ENCODE peak calls at places on chromosome 20, in six cellular contexts. V is heart right ventricle; T is body of pancreas; Q is right lobe of liver; L is aorta; X is CD8-positive, alpha-beta T cell. J is an unnamed sample.

GRCh38 chr20:50172347-50173013 is 18.1 kb upstream of the CEBPB start:
- DNase-seq in X (no peak), T (peak), L (peak), V (peak), Q (peak), J (peak)

GRCh38 chr20:38299963-38300362 is 4.0 kb upstream of the BPI start:
- DNase-seq in T (no peak), Q (no peak), X (no peak), L (no peak), V (no peak), J (no peak)

GRCh38 chr20:24738981-24739633 is 210.0 kb upstream of the CST7 start:
- DNase-seq in X (no peak), L (no peak), V (no peak), Q (no peak), T (no peak), J (no peak)

GRCh38 chr20:8443464-8444072 is 311.5 kb downstream of the PLCB1 start:
- DNase-seq in Q (no peak), T (no peak), L (no peak), X (no peak), V (no peak), J (no peak)

GRCh38 chr20:25493748-25494505 is 86.5 kb downstream of the GINS1 start:
- DNase-seq in T (no peak), Q (no peak), L (no peak), V (no peak), X (no peak), J (no peak)

GRCh38 chr20:58701431-58702160 is 9.0 kb downstream of the NPEPL1 start:
- DNase-seq in X (no peak), T (no peak), L (no peak), Q (peak), V (no peak), J (no peak)

GRCh38 chr20:4886771-4887527 is 114.4 kb downstream of the SLC23A2 start:
- DNase-seq in Q (peak), V (no peak), T (peak), X (no peak), L (no peak), J (no peak)

GRCh38 chr20:44422083-44422482 is 53.6 kb upstream of the TTPAL start:
- DNase-seq in V (no peak), T (no peak), Q (no peak), L (no peak), X (no peak), J (no peak)

GRCh38 chr20:59810376-59811187 is 122.9 kb downstream of the SYCP2 start:
- DNase-seq in V (no peak), Q (no peak), X (no peak), L (no peak), T (no peak), J (no peak)

GRCh38 chr20:53737404-53738038 is 143.9 kb upstream of the ZNF217 start:
- DNase-seq in Q (no peak), T (no peak), V (no peak), X (no peak), L (no peak), J (no peak)

GRCh38 chr20:17794400-17794799 is 94.6 kb downstream of the BANF2 start:
- DNase-seq in X (no peak), T (peak), Q (peak), L (peak), V (no peak), J (no peak)

GRCh38 chr20:17579369-17580039 is 9.6 kb downstream of the DSTN start:
- DNase-seq in T (no peak), Q (no peak), L (no peak), X (no peak), V (no peak), J (no peak)

GRCh38 chr20:22303523-22303922 is 280.8 kb downstream of the FOXA2 start:
- DNase-seq in L (no peak), V (no peak), X (no peak), T (no peak), Q (no peak), J (no peak)

GRCh38 chr20:41308290-41308691 is 9.2 kb downstream of the ZHX3 start:
- DNase-seq in V (no peak), T (no peak), L (no peak), X (no peak), Q (no peak), J (no peak)

GRCh38 chr20:10784337-10785183 is 110.8 kb upstream of the JAG1 start:
- DNase-seq in V (no peak), X (no peak), T (peak), Q (no peak), L (no peak), J (no peak)

GRCh38 chr20:41734506-41734945 is 116.3 kb upstream of the CHD6 start:
- DNase-seq in X (no peak), V (peak), T (peak), Q (peak), L (no peak), J (peak)

GRCh38 chr20:219290-220115 is 7.6 kb upstream of the DEFB129 start:
- DNase-seq in V (no peak), Q (no peak), X (no peak), T (peak), L (no peak), J (no peak)

GRCh38 chr20:35000922-35001595 is 45.4 kb downstream of the MYH7B start:
- DNase-seq in Q (no peak), L (no peak), X (no peak), V (no peak), T (no peak), J (peak)
- H3K27ac ChIP-seq in Q (no peak), L (no peak), X (no peak), V (peak), T (no peak), J (no peak)

GRCh38 chr20:47391276-47392010 is 34.9 kb upstream of the ZMYND8 start:
- DNase-seq in T (no peak), Q (no peak), V (no peak), X (no peak), L (no peak), J (no peak)

GRCh38 chr20:47396762-47397476 is 40.4 kb upstream of the ZMYND8 start:
- DNase-seq in V (no peak), Q (no peak), L (no peak), X (no peak), T (peak), J (peak)

GRCh38 chr20:47392721-47393073 is 36.2 kb upstream of the ZMYND8 start:
- DNase-seq in V (no peak), X (no peak), L (no peak), T (no peak), Q (no peak), J (no peak)

GRCh38 chr20:47389867-47390347 is 33.4 kb upstream of the ZMYND8 start:
- DNase-seq in V (no peak), L (no peak), X (no peak), Q (no peak), T (no peak), J (no peak)

DNA sequence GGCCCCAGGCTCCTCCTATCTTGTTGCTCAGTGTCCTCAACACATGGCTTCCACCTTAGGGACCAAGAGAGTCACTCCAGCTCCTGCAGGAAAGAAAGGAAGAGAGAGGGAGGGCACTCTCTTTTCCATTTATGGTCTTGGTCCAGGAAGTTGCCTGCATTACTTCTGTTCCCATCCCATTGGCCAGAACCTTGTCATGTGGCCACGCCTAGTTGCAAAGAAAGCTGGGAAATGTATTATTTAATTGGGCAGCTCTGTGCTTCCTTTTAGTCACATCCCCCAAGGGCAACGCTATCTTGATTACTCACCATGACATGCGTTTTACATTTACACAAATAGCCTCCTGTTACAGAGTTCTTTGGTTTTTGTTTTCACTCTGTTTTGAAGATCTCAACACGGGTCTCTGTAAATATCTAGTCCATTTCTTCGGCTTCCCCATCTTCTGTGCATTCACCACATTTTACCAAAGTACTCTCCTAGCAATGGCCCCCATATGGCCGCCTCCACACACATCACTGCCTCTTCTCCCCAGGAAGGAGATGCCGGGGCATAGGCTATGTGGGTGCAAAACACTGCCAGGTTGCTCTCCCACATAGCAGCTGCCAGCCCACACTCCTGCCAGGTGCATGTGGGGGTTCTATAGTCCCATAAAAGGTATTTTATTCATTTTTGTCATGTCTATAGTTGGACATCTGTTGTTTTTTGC is 35.7 kb upstream of the ZMYND8 start:
- DNase-seq in L (no peak), Q (no peak), V (no peak), T (peak), X (no peak), J (peak)
- H3K27ac ChIP-seq in L (no peak), Q (no peak), V (no peak), T (no peak), X (no peak), J (no peak)

GRCh38 chr20:52552181-52552872 is 360.7 kb upstream of the ZFP64 start:
- DNase-seq in L (no peak), Q (no peak), X (no peak), V (no peak), T (no peak), J (no peak)
- H3K27ac ChIP-seq in L (no peak), Q (no peak), X (no peak), V (no peak), T (no peak), J (no peak)

DNA sequence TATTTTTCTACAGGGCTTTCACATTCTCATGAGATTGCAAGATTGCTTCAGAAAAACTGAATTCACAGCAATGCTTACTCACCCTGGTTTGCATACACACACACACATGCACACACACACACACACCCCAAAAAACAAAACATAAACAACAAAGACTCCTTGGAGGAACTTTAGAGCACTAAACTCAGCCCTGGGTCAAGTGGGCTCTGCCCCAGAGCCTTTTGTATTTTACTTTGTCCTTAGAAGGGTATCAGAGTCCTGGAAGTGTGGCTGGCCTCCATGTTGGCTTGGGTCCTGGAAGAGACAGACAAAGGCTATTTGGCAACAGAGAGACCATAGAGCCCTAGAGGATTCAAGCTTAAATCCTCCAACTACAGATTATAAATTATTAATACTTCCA is 8.0 kb upstream of the CST9 start:
- DNase-seq in L (no peak), X (no peak), Q (no peak), T (no peak), V (no peak), J (peak)
- H3K27ac ChIP-seq in L (no peak), X (no peak), Q (no peak), T (no peak), V (no peak), J (peak)

GRCh38 chr20:35663516-35663812 is 1.2 kb downstream of the CPNE1 start:
- DNase-seq in L (no peak), T (no peak), Q (no peak), V (no peak), X (no peak), J (no peak)
- H3K27ac ChIP-seq in L (peak), T (peak), Q (peak), V (peak), X (peak), J (peak)

GRCh38 chr20:2742934-2743559 is 50.5 kb downstream of the EBF4 start:
- DNase-seq in Q (no peak), T (peak), V (peak), X (peak), L (peak), J (peak)

GRCh38 chr20:2740702-2741101 is 48.1 kb downstream of the EBF4 start:
- DNase-seq in Q (no peak), V (no peak), T (no peak), X (no peak), L (no peak), J (no peak)

GRCh38 chr20:2741881-2742280 is 49.3 kb downstream of the EBF4 start:
- DNase-seq in V (no peak), Q (no peak), L (no peak), X (no peak), T (no peak), J (no peak)

GRCh38 chr20:2741463-2741862 is 48.9 kb downstream of the EBF4 start:
- DNase-seq in V (no peak), L (no peak), T (no peak), Q (no peak), X (no peak), J (no peak)

GRCh38 chr20:2742431-2742830 is 49.9 kb downstream of the EBF4 start:
- DNase-seq in L (no peak), V (no peak), Q (no peak), X (no peak), T (no peak), J (peak)
- H3K27ac ChIP-seq in L (no peak), V (no peak), Q (no peak), X (peak), T (no peak), J (no peak)

DNA sequence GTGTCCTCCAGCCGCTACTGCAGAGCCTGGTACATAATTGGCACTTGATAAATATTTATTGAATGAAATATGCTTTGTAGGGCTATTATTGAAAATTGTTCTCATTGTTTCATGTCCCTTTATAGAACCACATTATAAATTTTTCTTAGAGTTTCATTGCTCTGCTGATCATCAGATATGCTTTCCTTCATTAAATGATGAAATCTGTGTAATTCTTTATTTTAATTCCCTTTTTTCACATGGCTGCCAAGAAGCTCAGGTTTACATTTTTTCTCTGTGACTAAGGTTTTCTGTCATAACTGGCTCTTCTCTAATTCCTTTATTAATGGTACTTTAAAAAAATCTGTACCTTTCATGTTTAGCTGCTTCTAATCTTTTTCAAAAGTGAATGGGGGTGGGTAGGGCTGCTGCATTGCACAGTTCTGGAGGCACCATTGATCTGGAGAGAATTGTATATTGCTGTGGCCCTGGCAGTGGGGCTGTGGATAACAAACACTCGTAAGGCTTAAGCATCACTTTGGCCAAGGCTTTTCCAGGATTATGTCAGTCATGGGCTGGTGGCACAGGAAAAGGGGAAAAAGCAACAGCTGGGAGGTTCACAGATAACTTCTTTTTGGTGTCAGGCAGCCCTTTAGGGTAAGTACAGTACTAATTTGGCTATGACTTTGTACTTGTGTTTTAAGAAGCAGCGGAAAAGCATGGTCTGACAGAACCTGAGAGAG is 43.8 kb downstream of the ARFGEF2 start:
- DNase-seq in L (no peak), V (no peak), X (no peak), T (no peak), Q (no peak), J (no peak)
- H3K27ac ChIP-seq in L (no peak), V (no peak), X (no peak), T (no peak), Q (no peak), J (no peak)

GRCh38 chr20:62589720-62590119 is 52.6 kb upstream of the SLCO4A1 start:
- DNase-seq in V (no peak), T (no peak), L (no peak), Q (no peak), X (no peak), J (no peak)

GRCh38 chr20:62588458-62589149 is 53.7 kb upstream of the SLCO4A1 start:
- DNase-seq in X (no peak), L (no peak), T (no peak), Q (no peak), V (no peak), J (no peak)

GRCh38 chr20:62586799-62587198 is 55.5 kb upstream of the SLCO4A1 start:
- DNase-seq in Q (no peak), V (no peak), T (no peak), X (no peak), L (no peak), J (peak)

GRCh38 chr20:62589150-62589498 is 53.2 kb upstream of the SLCO4A1 start:
- DNase-seq in L (no peak), Q (no peak), T (no peak), V (no peak), X (no peak), J (no peak)

DNA sequence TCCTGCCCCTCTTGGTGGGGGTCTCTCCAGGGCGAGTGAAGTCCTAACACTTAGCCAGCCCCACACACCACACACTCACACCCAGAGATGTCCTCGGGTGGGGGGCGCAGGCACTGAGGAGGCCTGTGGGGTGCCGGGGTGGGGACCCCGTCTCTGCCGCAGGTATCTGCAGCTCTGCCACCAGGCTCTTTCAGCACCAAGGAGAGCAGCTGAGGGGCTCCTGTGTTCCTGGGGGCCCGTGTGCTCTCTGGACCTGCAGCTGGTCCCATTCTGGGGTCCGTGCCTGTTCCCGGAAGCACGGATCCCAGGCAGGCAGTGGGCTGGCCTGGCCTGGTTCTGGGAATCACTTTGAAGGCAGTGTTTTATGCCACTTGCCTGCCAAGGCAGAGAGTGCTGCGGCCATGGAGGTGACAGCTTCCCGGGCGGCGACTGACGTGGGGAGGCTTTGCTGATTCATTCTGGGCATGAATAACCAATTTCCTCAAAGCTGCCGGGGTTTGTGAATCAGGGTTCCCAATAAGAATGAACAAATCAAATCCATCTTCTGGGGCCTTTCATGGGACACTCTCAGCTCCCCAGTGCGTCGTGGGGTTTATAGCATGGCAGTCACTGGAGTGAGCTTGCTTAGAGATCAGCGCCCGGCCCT is 54.4 kb upstream of the SLCO4A1 start:
- DNase-seq in V (no peak), X (no peak), T (no peak), Q (no peak), L (no peak), J (peak)
- H3K27ac ChIP-seq in V (no peak), X (no peak), T (no peak), Q (no peak), L (no peak), J (no peak)

GRCh38 chr20:52012093-52012492 is 179.5 kb downstream of the ZFP64 start:
- DNase-seq in V (no peak), Q (no peak), X (no peak), T (no peak), L (no peak), J (no peak)
- H3K27ac ChIP-seq in V (no peak), Q (no peak), X (no peak), T (no peak), L (no peak), J (no peak)